ENCODE peak calls at places on chromosomes 13 and 19, in eight cellular contexts. V is endodermal cell, L is ascending aorta, H is vagina, B is lung, I is esophagus squamous epithelium, D is adrenal gland, F is transverse colon. T is an unnamed sample. For H3K4me1, the result is how much of the 10 kb centered on the place peaks cover.

GRCh38 chr19:16593181-16593580 is 21.0 kb upstream of the SLC35E1 start:
- DNase-seq in D (no peak), V (no peak), H (no peak), B (no peak), I (no peak), F (no peak), L (no peak), T (no peak)

GRCh38 chr19:42420055-42420544 is 7.1 kb downstream of the LIPE start:
- DNase-seq in L (no peak), B (no peak), F (peak), H (no peak), D (peak), V (peak), I (no peak), T (peak)

GRCh38 chr13:24063281-24063851 is 97.2 kb upstream of the SPATA13 start:
- DNase-seq in I (no peak), H (no peak), V (peak), B (no peak), L (no peak), F (no peak), D (peak), T (no peak)

GRCh38 chr19:29271911-29272310 is 59.0 kb upstream of the UQCRFS1 start:
- DNase-seq in L (no peak), V (peak), I (no peak), H (peak), F (no peak), D (no peak), B (no peak), T (no peak)

GRCh38 chr13:30045916-30046704 is 195.7 kb upstream of the UBL3 start:
- DNase-seq in D (no peak), B (no peak), V (no peak), H (peak), L (no peak), I (no peak), F (no peak), T (peak)

GRCh38 chr19:374183-374885 is 29.7 kb upstream of the MIER2 start:
- DNase-seq in D (no peak), B (no peak), V (peak), F (no peak), I (no peak), L (peak), H (no peak), T (no peak)

GRCh38 chr13:100549316-100549715 is 39.3 kb downstream of the GGACT start:
- DNase-seq in L (no peak), H (no peak), I (no peak), D (no peak), V (peak), B (no peak), F (no peak), T (no peak)

GRCh38 chr19:51529301-51529700 is 2.2 kb downstream of the SIGLEC6 start:
- DNase-seq in B (no peak), F (no peak), V (no peak), L (no peak), H (no peak), I (no peak), D (no peak), T (no peak)

GRCh38 chr13:30755678-30756077 is 20.3 kb downstream of the ALOX5AP start:
- DNase-seq in F (no peak), D (no peak), B (no peak), H (no peak), V (no peak), I (no peak), L (no peak), T (no peak)

GRCh38 chr13:37158481-37158880 is 53.0 kb upstream of the CSNK1A1L start:
- DNase-seq in F (no peak), I (no peak), L (no peak), B (no peak), D (no peak), H (no peak), V (no peak), T (no peak)

GRCh38 chr19:8486661-8487136 is 15.7 kb downstream of the PRAM1 start:
- DNase-seq in B (no peak), F (no peak), H (no peak), V (no peak), D (no peak), L (no peak), I (no peak), T (no peak)
- H3K4me3 ChIP-seq in B (no peak), F (no peak), H (no peak), V (no peak), D (no peak), L (no peak), I (no peak), T (no peak)

GRCh38 chr13:109741966-109742365 is 44.4 kb downstream of the IRS2 start:
- DNase-seq in F (no peak), B (no peak), V (no peak), I (no peak), D (no peak), L (no peak), H (peak), T (no peak)
- H3K4me1 ChIP-seq in F (under half), B (under half), V (under half), I (under half), D (under half), L (under half), H (under half), T (under half)

GRCh38 chr19:12767666-12768065 is 7.7 kb downstream of the HOOK2 start:
- DNase-seq in D (no peak), B (no peak), V (no peak), H (no peak), F (no peak), L (no peak), I (no peak), T (no peak)

GRCh38 chr19:12767150-12767549 is 8.2 kb downstream of the HOOK2 start:
- DNase-seq in H (no peak), F (no peak), V (no peak), B (no peak), D (no peak), L (no peak), I (no peak), T (no peak)

GRCh38 chr19:12770922-12771321 is 4.4 kb downstream of the HOOK2 start:
- DNase-seq in F (no peak), L (no peak), I (no peak), B (no peak), V (no peak), D (no peak), H (no peak), T (no peak)

GRCh38 chr19:12772323-12772722 is 3.0 kb downstream of the HOOK2 start:
- DNase-seq in I (no peak), V (no peak), F (no peak), L (peak), D (no peak), B (no peak), H (no peak), T (no peak)

DNA sequence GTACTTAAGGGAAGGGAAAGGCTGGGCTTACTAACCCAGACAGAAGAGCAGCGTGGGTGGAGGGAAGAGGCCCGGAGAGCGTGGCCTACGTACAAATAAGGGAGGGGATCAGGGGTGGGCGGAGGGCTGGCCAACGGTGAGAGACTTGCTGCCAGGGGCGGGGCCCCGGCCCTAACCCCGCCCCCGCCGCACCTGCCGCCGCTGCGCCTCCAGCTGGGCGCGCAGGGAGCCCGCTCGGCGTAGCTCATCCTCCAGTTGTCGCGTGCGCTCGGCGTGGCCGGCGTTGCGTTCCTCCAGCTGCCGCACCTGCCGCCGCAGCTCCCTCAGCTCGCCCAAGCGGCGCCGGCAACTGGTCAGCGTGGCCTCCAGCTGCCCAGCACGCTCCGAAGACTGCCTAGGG is 5.7 kb downstream of the HOOK2 start:
- DNase-seq in V (peak), I (no peak), B (peak), L (no peak), D (peak), F (peak), H (no peak), T (no peak)
- TF ChIP-seq CTCF in V (no peak), I (no peak), B (no peak), L (no peak), D (no peak), F (no peak), H (no peak), T (no peak)

DNA sequence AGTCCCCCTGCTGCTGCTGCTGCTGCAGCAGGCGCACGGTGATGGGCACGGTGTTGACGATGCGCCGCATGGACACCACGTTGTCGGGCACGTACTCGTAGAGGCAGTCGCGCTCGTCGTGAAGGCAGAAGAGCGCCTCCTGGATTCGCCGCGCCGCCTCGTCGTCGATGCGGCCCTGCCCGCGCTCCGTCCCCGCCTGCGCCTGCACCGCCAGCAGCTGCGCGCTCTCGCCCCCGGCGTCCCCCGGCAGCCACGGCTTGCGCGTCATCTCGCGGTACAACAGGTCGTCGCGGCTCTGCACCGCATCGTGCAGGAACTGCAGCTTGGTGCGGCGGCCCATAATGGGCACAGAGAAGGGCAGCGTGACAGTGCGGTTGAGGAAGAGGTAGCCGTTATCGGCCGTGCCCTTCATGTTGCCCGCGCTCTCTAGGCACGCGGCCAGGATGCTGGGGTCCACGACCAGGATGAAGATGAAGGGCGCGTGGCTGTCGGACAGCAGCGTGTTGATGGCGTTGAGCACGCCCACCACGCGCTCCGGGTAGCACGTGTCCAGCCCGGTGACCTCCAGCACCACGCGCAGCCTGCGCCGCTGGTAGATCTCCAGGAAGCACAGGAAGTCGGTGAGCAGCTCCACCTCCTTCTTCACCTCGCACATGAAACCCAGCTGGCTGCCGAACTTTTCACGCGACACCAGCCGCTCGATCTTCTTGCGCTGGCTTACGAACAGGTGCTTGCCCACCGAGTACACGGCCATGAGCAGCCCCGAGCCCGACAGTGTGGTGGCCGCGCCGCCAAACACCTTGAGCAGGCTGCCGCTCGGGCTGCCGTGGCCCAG is 8.1 kb downstream of the NKPD1 start:
- DNase-seq in V (peak), D (peak), F (peak), H (no peak), L (no peak), I (no peak), B (no peak), T (peak)
- H3K4me3 ChIP-seq in V (no peak), D (no peak), F (no peak), H (peak), L (peak), I (peak), B (no peak), T (no peak)

DNA sequence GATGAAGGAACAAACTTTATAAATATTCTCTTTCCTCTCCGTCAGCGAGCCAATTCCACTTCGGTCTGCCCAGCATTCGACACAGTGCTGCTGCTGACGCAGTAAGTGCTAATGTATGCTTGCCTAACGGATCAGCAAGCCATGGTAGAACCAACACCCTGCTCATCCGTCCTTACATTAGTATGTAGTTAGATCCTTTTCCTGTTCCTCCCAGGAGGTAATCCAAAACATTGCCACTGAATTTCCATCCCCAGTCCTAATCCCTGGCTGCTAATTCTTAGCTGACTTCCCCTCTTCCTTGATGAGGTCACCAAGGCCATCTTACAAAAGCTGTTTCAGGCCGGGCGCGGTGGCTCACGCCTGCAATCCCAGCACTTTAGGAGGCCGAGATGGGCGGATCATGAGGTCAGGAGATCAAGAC is 88.0 kb downstream of the STARD13 start:
- DNase-seq in V (peak), I (no peak), F (no peak), D (no peak), H (no peak), L (no peak), B (no peak), T (no peak)
- H3K4me1 ChIP-seq in V (under half), I (under half), F (under half), D (half or more), H (half or more), L (under half), B (under half), T (half or more)

GRCh38 chr19:13396256-13397080 is 109.8 kb downstream of the CACNA1A start:
- DNase-seq in L (peak), I (no peak), H (no peak), B (peak), D (peak), F (peak), V (peak), T (peak)
- TF ChIP-seq CTCF in L (no peak), I (no peak), H (no peak), B (no peak), D (no peak), F (no peak), V (peak), T (no peak)

GRCh38 chr13:108496364-108497215 is 132.8 kb upstream of the MYO16 start:
- DNase-seq in V (peak), F (no peak), D (no peak), I (no peak), B (no peak), L (no peak), H (no peak), T (no peak)
- H3K4me3 ChIP-seq in V (peak), F (no peak), D (no peak), I (peak), B (no peak), L (no peak), H (peak), T (no peak)

T was measured in body of pancreas.